ENCODE peak calls at places on chromosomes 16 and 17, in six cellular contexts. G is psoas muscle, M is hepatocyte, N is neural progenitor cell, D is transverse colon, Q is ascending aorta. O is an unnamed sample.

GRCh38 chr17:76529224-76529642 is 8.3 kb downstream of the CYGB start:
- DNase-seq in M (peak; percentile 80), Q (peak; percentile 91), N (no peak), G (peak; percentile 92), D (peak; percentile 66), O (no peak)

GRCh38 chr17:65018612-65019290 is 37.8 kb downstream of the GNA13 start:
- DNase-seq in Q (no peak), M (no peak), N (peak; percentile 9), D (no peak), G (no peak), O (no peak)

GRCh38 chr16:526181-527014 is 1.1 kb upstream of the CAPN15 start:
- DNase-seq in M (peak; percentile 80), D (peak; percentile 43), G (no peak), N (peak; percentile 78), Q (no peak), O (peak; percentile 80)

GRCh38 chr16:4666537-4667202 is 26.7 kb upstream of the NUDT16L1 start:
- DNase-seq in N (no peak), D (no peak), G (no peak), Q (no peak), M (no peak), O (no peak)

GRCh38 chr17:30271102-30271501 is 20.6 kb downstream of the BLMH start:
- DNase-seq in N (no peak), Q (no peak), M (no peak), D (no peak), G (no peak), O (no peak)

GRCh38 chr17:82984751-82985435 is 94.5 kb upstream of the METRNL start:
- DNase-seq in D (no peak), G (no peak), N (no peak), Q (no peak), M (no peak), O (no peak)

GRCh38 chr16:50195276-50195675 is 42.2 kb downstream of the TENT4B start:
- DNase-seq in G (no peak), D (no peak), Q (no peak), N (no peak), M (no peak), O (no peak)

GRCh38 chr16:55502801-55503366 is 6.0 kb upstream of the LPCAT2 start:
- DNase-seq in M (peak; percentile 72), N (peak; percentile 25), G (peak; percentile 92), Q (peak; percentile 82), D (peak; percentile 93), O (no peak)

GRCh38 chr17:10652984-10653680 is 4.0 kb downstream of the MYH3 start:
- DNase-seq in D (no peak), N (no peak), Q (no peak), M (no peak), G (no peak), O (no peak)

GRCh38 chr17:27543958-27544349 is 87.0 kb upstream of the LGALS9 start:
- DNase-seq in G (no peak), Q (no peak), N (no peak), D (no peak), M (no peak), O (no peak)

GRCh38 chr17:5128905-5129535 is 13.2 kb downstream of the USP6 start:
- DNase-seq in M (no peak), G (no peak), Q (peak; percentile 40), D (no peak), N (no peak), O (no peak)

GRCh38 chr16:77974883-77975282 is 47.5 kb upstream of the CLEC3A start:
- DNase-seq in G (no peak), M (peak; percentile 51), D (no peak), Q (no peak), N (peak; percentile 63), O (no peak)

GRCh38 chr17:510223-510917 is 157.8 kb upstream of the RPH3AL start:
- DNase-seq in D (no peak), Q (no peak), N (no peak), G (no peak), M (no peak), O (no peak)

GRCh38 chr17:78268960-78269892 is 37.8 kb downstream of the TMEM235 start:
- DNase-seq in N (peak; percentile 43), G (no peak), D (no peak), Q (no peak), M (peak; percentile 75), O (no peak)

GRCh38 chr17:74842599-74843351 is 16.9 kb downstream of the GRIN2C start:
- DNase-seq in Q (peak; percentile 72), M (peak; percentile 87), N (peak; percentile 89), D (peak; percentile 68), G (peak; percentile 78), O (peak; percentile 85)

GRCh38 chr17:77681820-77682219 is 276.7 kb upstream of the TNRC6C start:
- DNase-seq in D (peak; percentile 52), N (no peak), Q (peak; percentile 55), G (peak; percentile 86), M (peak; percentile 80), O (no peak)

GRCh38 chr17:37019117-37019744 is 70.5 kb downstream of the AATF start:
- DNase-seq in Q (no peak), N (peak; percentile 6), D (no peak), G (no peak), M (no peak), O (no peak)

GRCh38 chr17:74769856-74770497 is 6.2 kb downstream of the NAT9 start:
- DNase-seq in Q (no peak), D (no peak), G (no peak), M (no peak), N (no peak), O (no peak)

GRCh38 chr16:383326-384020 is 1.7 kb upstream of the PGAP6 start:
- DNase-seq in G (no peak), M (peak; percentile 82), D (peak; percentile 82), N (peak; percentile 67), Q (no peak), O (no peak)

GRCh38 chr16:65070831-65071230 is 51.0 kb downstream of the CDH11 start:
- DNase-seq in N (no peak), Q (peak; percentile 85), M (peak; percentile 83), G (peak; percentile 82), D (peak; percentile 52), O (no peak)

GRCh38 chr16:81551141-81551808 is 106.7 kb downstream of the CMIP start:
- DNase-seq in D (no peak), N (no peak), Q (no peak), M (no peak), G (no peak), O (no peak)

GRCh38 chr16:85179344-85180046 is 67.2 kb upstream of the CIBAR2 start:
- DNase-seq in Q (no peak), M (no peak), N (no peak), D (no peak), G (no peak), O (no peak)

GRCh38 chr17:67151717-67152116 is 93.3 kb downstream of the HELZ start:
- DNase-seq in G (no peak), M (no peak), Q (no peak), N (no peak), D (no peak), O (no peak)

GRCh38 chr17:71327376-71328059 is 793.3 kb upstream of the SOX9 start:
- DNase-seq in N (no peak), G (no peak), M (no peak), D (no peak), Q (no peak), O (no peak)

GRCh38 chr16:852451-853185 is 52.1 kb upstream of the GNG13 start:
- DNase-seq in M (no peak), N (no peak), G (peak; percentile 30), Q (no peak), D (no peak), O (no peak)

GRCh38 chr17:45426561-45426960 is 6.1 kb downstream of the ARHGAP27 start:
- DNase-seq in Q (no peak), G (no peak), N (no peak), M (peak; percentile 3), D (no peak), O (no peak)

GRCh38 chr17:45425125-45425983 is 7.3 kb downstream of the ARHGAP27 start:
- DNase-seq in M (peak; percentile 94), N (peak; percentile 87), D (peak; percentile 93), G (peak; percentile 45), Q (no peak), O (no peak)

GRCh38 chr17:45427181-45427835 is 5.4 kb downstream of the ARHGAP27 start:
- DNase-seq in G (peak; percentile 48), M (peak; percentile 4), N (no peak), D (no peak), Q (no peak), O (no peak)

GRCh38 chr17:45424769-45425124 is 7.9 kb downstream of the ARHGAP27 start:
- DNase-seq in N (no peak), D (no peak), G (peak; percentile 38), Q (no peak), M (no peak), O (no peak)

DNA sequence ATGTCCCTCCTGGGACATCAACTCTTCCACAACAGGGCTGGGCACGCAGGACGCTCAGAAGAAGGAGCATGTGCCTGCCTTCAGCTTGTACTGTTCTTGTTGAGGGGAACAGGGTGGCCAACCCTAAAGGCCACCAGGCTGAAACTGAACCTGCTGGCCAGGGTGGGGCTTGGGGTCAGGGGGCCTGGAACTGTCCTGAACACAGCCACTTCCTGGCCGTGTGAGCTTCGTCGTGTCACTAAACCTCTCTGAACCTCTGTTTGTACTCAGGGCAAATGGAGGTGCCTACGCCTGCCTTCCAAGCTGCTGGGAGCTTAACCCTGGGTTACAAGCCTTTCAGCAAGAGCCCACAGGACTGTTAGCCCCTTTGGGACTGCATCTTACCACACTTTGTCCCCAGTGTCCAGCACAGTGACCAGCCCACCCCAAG is 6.7 kb downstream of the ARHGAP27 start:
- DNase-seq in D (no peak), N (no peak), Q (no peak), G (no peak), M (peak; percentile 5), O (no peak)
- TF ChIP-seq CTCF in D (no peak), N (no peak), Q (no peak), G (no peak), M (no peak), O (no peak)

DNA sequence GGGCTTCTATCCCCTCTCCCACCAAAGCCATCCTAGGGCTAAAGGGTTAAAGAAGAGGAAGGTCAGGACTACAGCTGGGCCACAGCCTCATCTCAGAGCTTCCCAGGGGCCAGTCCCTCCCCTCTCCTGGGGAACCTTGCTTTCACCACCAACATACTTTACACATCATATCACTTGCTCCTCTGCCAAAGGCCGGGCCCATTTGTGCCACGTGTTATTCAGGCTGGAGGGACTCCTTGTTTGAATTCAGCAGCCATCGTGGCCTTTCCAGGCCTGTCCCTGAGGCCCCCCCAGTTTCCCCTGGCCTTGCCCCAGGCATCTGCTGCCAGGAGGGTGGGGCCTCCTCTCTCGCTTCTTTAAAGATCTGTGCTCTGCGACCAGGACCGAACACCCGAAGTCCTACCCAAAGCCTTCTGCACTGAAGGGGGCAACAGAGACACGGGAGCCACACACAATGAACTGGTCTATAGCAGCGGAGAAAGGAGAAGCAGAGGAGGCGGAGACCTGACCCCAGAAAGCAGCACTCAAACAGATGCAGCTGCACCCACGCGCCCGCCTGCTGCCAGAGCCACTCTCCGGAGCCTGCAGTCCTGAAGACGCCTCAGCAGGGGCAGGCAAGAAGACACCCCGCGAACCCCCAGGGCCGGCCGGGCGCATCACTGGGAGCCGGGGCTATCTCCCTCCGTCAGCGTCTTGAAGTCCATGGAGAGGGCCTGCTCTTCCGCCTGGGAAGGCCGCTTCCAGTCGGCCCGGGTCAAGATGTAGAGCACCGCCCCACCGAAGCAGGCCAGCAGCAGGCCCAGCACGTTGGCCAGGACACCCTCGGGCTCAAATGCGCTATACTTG is 12.1 kb downstream of the CYB561 start:
- DNase-seq in Q (peak; percentile 93), G (peak; percentile 91), D (peak; percentile 49), M (peak; percentile 52), N (no peak), O (no peak)
- TF ChIP-seq CTCF in Q (no peak), G (no peak), D (no peak), M (no peak), N (no peak), O (no peak)

GRCh38 chr17:73420897-73421296 is 109.1 kb upstream of the CDC42EP4 start:
- DNase-seq in N (no peak), M (no peak), Q (no peak), G (no peak), D (no peak), O (no peak)
- TF ChIP-seq CTCF in N (no peak), M (no peak), Q (no peak), G (no peak), D (no peak), O (no peak)

GRCh38 chr17:28878981-28879380 is 18.6 kb downstream of the FLOT2 start:
- DNase-seq in N (peak; percentile 54), M (peak; percentile 69), Q (no peak), G (no peak), D (no peak), O (no peak)
- TF ChIP-seq CTCF in N (peak; percentile 50), M (peak; percentile 50), Q (no peak), G (peak; percentile 30), D (peak; percentile 30), O (no peak)